ENCODE peak calls at places on chromosomes 11 and 22, in four cellular contexts. H, F, S and G are unnamed samples.

GRCh38 chr11:11569936-11570491 is 51.8 kb downstream of the GALNT18 start:
- DNase-seq in H (no peak), F (no peak), S (no peak), G (no peak)

GRCh38 chr11:110147965-110148709 is 54.9 kb downstream of the ZC3H12C start:
- DNase-seq in H (no peak), F (no peak), S (no peak), G (no peak)

GRCh38 chr11:83456075-83456474 is 169.9 kb upstream of the CCDC90B start:
- DNase-seq in H (no peak), F (no peak), S (no peak), G (peak)

GRCh38 chr11:60485987-60486386 is 6.6 kb upstream of the MS4A12 start:
- DNase-seq in H (peak), F (peak), S (peak), G (peak)

GRCh38 chr22:25680949-25681348 is 61.0 kb upstream of the MYO18B start:
- DNase-seq in H (no peak), F (no peak), S (no peak), G (no peak)

GRCh38 chr22:44931077-44931540 is 78.7 kb downstream of the PHF21B start:
- DNase-seq in H (peak), F (no peak), S (no peak), G (no peak)

GRCh38 chr11:57131080-57131790 is 50.5 kb upstream of the LRRC55 start:
- DNase-seq in H (peak), F (no peak), S (peak), G (peak)

GRCh38 chr22:19691721-19692341 is 22.5 kb upstream of the SEPTIN5 start:
- DNase-seq in H (no peak), F (no peak), S (peak), G (no peak)

GRCh38 chr11:95788921-95789505 is 569 bp downstream of the FAM76B start:
- DNase-seq in H (peak), F (no peak), S (peak), G (no peak)

GRCh38 chr11:66619080-66619554 is 2.7 kb downstream of the RBM14 start:
- DNase-seq in H (no peak), F (no peak), S (no peak), G (no peak)

GRCh38 chr11:82906236-82906635 is 4.7 kb downstream of the DDIAS start:
- DNase-seq in H (no peak), F (no peak), S (no peak), G (no peak)

GRCh38 chr11:76443254-76443935 is 1.4 kb upstream of the EMSY start:
- DNase-seq in H (no peak), F (no peak), S (peak), G (no peak)

GRCh38 chr11:111694851-111695250 is 71.3 kb downstream of the PPP2R1B start:
- DNase-seq in H (no peak), F (no peak), S (peak), G (no peak)

GRCh38 chr11:26698224-26698623 is 23.6 kb downstream of the SLC5A12 start:
- DNase-seq in H (no peak), F (no peak), S (no peak), G (no peak)

GRCh38 chr11:11843233-11843632 is 1.5 kb downstream of the USP47 start:
- DNase-seq in H (no peak), F (no peak), S (peak), G (no peak)

GRCh38 chr11:7004482-7004881 is 15.7 kb downstream of the ZNF214 start:
- DNase-seq in H (no peak), F (no peak), S (no peak), G (no peak)

GRCh38 chr11:126317681-126318641 is 14.1 kb downstream of the DCPS start:
- DNase-seq in H (peak), F (no peak), S (no peak), G (no peak)

GRCh38 chr11:68889948-68890446 is 13.6 kb downstream of the MRPL21 start:
- DNase-seq in H (peak), F (no peak), S (peak), G (peak)

GRCh38 chr11:43376594-43376993 is 17.9 kb downstream of the TTC17 start:
- DNase-seq in H (no peak), F (no peak), S (no peak), G (no peak)

GRCh38 chr11:117281159-117281558 is 10.0 kb upstream of the BACE1-AS start:
- DNase-seq in H (no peak), F (no peak), S (no peak), G (no peak)

GRCh38 chr22:29570912-29571549 is 9.9 kb downstream of the NIPSNAP1 start:
- DNase-seq in H (no peak), F (no peak), S (no peak), G (no peak)

GRCh38 chr22:43337385-43337784 is 5.8 kb downstream of the SCUBE1 start:
- DNase-seq in H (no peak), F (no peak), S (no peak), G (no peak)

GRCh38 chr22:49790912-49791311 is 36.8 kb downstream of the BRD1 start:
- DNase-seq in H (no peak), F (no peak), S (no peak), G (no peak)

GRCh38 chr11:64851831-64852337 is 7.4 kb upstream of the CDC42BPG start:
- DNase-seq in H (no peak), F (no peak), S (peak), G (no peak)

GRCh38 chr11:68956142-68956541 is 24.6 kb downstream of the MRGPRD start:
- DNase-seq in H (peak), F (no peak), S (peak), G (peak)

GRCh38 chr11:44949160-44950035 is 1.3 kb downstream of the TP53I11 start:
- DNase-seq in H (peak), F (no peak), S (peak), G (peak)

GRCh38 chr11:63785823-63786222 is 17.2 kb upstream of the ZFTA start:
- DNase-seq in H (no peak), F (no peak), S (no peak), G (no peak)

GRCh38 chr11:33207408-33207985 is 46.2 kb upstream of the CSTF3 start:
- DNase-seq in H (no peak), F (no peak), S (peak), G (no peak)

GRCh38 chr11:37450613-37451012 is 852.6 kb upstream of the RAG2 start:
- DNase-seq in H (no peak), F (no peak), S (no peak), G (no peak)

GRCh38 chr11:27329867-27330632 is 33.0 kb downstream of the CCDC34 start:
- DNase-seq in H (no peak), F (no peak), S (no peak), G (no peak)

GRCh38 chr11:19216709-19217374 is 15.1 kb upstream of the CSRP3 start:
- DNase-seq in H (no peak), F (no peak), S (no peak), G (no peak)

GRCh38 chr11:95764267-95764898 is 25.2 kb downstream of the FAM76B start:
- DNase-seq in H (peak), F (no peak), S (peak), G (no peak)

GRCh38 chr22:27133951-27134664 is 476.7 kb downstream of the MIAT start:
- DNase-seq in H (no peak), F (no peak), S (peak), G (no peak)

GRCh38 chr11:23509023-23509422 is 648.7 kb upstream of the CCDC179 start:
- DNase-seq in H (no peak), F (no peak), S (no peak), G (no peak)

DNA sequence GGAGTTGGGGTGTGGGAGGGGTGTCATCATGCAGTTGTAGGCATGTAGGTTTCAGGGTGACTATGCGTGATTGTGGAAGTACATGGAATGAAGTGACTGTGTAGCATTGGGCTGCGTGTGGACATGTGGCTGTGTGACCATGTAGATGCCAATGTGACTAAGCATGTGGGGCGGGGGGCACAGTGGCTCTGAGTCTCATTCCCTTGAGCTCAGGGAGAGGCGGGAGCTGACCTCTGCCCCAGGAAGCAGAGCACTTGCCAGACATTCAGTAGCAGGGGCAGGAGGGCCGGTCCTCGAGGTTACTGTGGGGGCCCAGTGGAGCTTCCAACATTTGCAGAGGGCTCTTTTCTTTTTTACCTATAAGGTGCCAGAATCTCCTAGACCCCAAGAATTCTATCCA is 440 bp upstream of the KLHL35 start:
- DNase-seq in H (no peak), F (no peak), S (no peak), G (no peak)
- H3K4me2 ChIP-seq in H (no peak), F (no peak), S (no peak), G (peak)

DNA sequence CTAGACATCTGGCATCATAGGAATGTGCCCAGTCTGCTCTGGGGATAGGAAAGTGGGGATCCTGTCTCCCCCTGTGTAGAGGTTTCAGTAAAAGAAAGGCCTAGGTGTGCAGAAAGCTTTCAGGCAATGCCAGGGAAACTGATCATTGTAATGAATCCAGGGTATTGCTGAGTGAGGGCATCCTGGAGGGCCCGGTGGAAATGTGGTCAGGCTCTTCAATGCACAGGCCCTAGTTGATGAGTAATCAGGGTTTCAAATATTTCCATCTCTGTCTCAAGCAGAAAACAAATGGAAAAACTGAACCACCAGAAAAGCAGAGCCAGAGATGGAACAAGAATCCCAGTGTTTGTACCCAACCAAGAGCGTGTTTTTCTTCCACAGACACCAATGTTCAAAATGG is 2.0 kb downstream of the CD3E start:
- DNase-seq in H (no peak), F (no peak), S (no peak), G (no peak)
- TF ChIP-seq NRF1 in H (no peak), F (no peak), S (no peak), G (no peak)

GRCh38 chr11:132858203-132858602 is 674.1 kb downstream of the OPCML start:
- DNase-seq in H (no peak), F (no peak), S (no peak), G (peak)
- H3K4me2 ChIP-seq in H (no peak), F (no peak), S (no peak), G (no peak)

DNA sequence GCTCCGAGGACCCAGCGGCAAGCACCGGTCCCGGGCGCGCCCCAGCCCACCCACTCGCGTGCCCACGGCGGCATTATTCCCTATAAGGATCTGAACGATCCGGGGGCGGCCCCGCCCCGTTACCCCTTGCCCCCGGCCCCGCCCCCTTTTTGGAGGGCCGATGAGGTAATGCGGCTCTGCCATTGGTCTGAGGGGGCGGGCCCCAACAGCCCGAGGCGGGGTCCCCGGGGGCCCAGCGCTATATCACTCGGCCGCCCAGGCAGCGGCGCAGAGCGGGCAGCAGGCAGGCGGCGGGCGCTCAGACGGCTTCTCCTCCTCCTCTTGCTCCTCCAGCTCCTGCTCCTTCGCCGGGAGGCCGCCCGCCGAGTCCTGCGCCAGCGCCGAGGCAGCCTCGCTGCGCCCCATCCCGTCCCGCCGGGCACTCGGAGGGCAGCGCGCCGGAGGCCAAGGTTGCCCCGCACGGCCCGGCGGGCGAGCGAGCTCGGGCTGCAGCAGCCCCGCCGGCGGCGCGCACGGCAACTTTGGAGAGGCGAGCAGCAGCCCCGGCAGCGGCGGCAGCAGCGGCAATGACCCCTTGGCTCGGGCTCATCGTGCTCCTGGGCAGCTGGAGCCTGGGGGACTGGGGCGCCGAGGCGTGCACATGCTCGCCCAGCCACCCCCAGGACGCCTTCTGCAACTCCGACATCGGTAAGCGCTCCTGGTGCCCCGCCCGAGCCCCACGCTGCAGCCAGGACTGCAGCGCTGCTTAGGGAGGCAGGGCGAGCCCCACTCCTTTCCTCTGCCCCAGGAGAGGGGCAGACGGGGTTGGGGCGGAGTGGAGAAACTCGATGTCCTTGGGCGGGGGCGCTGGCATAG is at the start of gene TIMP3:
- DNase-seq in H (peak), F (no peak), S (peak), G (peak)
- TF ChIP-seq NRF1 in H (no peak), F (no peak), S (no peak), G (no peak)

GRCh38 chr22:23789638-23790037 is 2.9 kb downstream of the SMARCB1 start:
- DNase-seq in H (peak), F (no peak), S (no peak), G (no peak)
- H3K4me2 ChIP-seq in H (no peak), F (peak), S (no peak), G (no peak)

GRCh38 chr11:96869207-96869606 is 479.4 kb downstream of the JRKL start:
- DNase-seq in H (no peak), F (no peak), S (no peak), G (no peak)

GRCh38 chr11:96864998-96865397 is 475.2 kb downstream of the JRKL start:
- DNase-seq in H (no peak), F (no peak), S (no peak), G (no peak)

GRCh38 chr11:96863520-96863919 is 473.7 kb downstream of the JRKL start:
- DNase-seq in H (no peak), F (no peak), S (no peak), G (no peak)
- TF ChIP-seq NRF1 in H (no peak), F (no peak), S (no peak), G (no peak)